ENCODE peak calls at places on chromosomes 6 and 20, in eight cellular contexts. One of them, this sample, is unnamed. For H3K27me3 and H3K79me2, the result is how much of the 10 kb centered on the place peaks cover.

GRCh38 chr20:16617056-16617455 is 43.8 kb upstream of the KIF16B start:
- DNase-seq in HCT116: no peak
- DNase-seq in MM.1S: no peak
- DNase-seq in SK-N-SH: no peak
- DNase-seq in hepatocyte: no peak
- DNase-seq in GM23248: no peak
- DNase-seq in neural progenitor cell: no peak
- DNase-seq in PC-3: no peak
- DNase-seq in this sample: no peak

GRCh38 chr6:19772891-19773290 is 64.3 kb upstream of the ID4 start:
- DNase-seq in MM.1S: no peak
- DNase-seq in neural progenitor cell: no peak
- DNase-seq in HCT116: no peak
- DNase-seq in hepatocyte: no peak
- DNase-seq in GM23248: no peak
- DNase-seq in SK-N-SH: no peak
- DNase-seq in PC-3: peak
- DNase-seq in this sample: peak

GRCh38 chr6:52157301-52157930 is 28.8 kb upstream of the IL17A start:
- DNase-seq in neural progenitor cell: no peak
- DNase-seq in MM.1S: no peak
- DNase-seq in PC-3: peak
- DNase-seq in HCT116: no peak
- DNase-seq in SK-N-SH: no peak
- DNase-seq in GM23248: peak
- DNase-seq in hepatocyte: no peak
- DNase-seq in this sample: no peak

GRCh38 chr6:16168858-16169257 is 40.0 kb downstream of the MYLIP start:
- DNase-seq in PC-3: peak
- DNase-seq in SK-N-SH: no peak
- DNase-seq in GM23248: peak
- DNase-seq in MM.1S: peak
- DNase-seq in HCT116: peak
- DNase-seq in neural progenitor cell: peak
- DNase-seq in hepatocyte: peak
- DNase-seq in this sample: peak

GRCh38 chr20:24787621-24788020 is 161.4 kb upstream of the CST7 start:
- DNase-seq in HCT116: no peak
- DNase-seq in hepatocyte: no peak
- DNase-seq in neural progenitor cell: no peak
- DNase-seq in GM23248: no peak
- DNase-seq in PC-3: no peak
- DNase-seq in MM.1S: no peak
- DNase-seq in SK-N-SH: no peak
- DNase-seq in this sample: no peak

GRCh38 chr6:70236304-70236703 is 66.6 kb downstream of the COL9A1 start:
- DNase-seq in HCT116: no peak
- DNase-seq in PC-3: no peak
- DNase-seq in SK-N-SH: no peak
- DNase-seq in GM23248: no peak
- DNase-seq in MM.1S: no peak
- DNase-seq in hepatocyte: no peak
- DNase-seq in neural progenitor cell: no peak
- DNase-seq in this sample: no peak

GRCh38 chr20:46557231-46557956 is 6.9 kb upstream of the OCSTAMP start:
- DNase-seq in hepatocyte: no peak
- DNase-seq in neural progenitor cell: no peak
- DNase-seq in SK-N-SH: no peak
- DNase-seq in HCT116: no peak
- DNase-seq in PC-3: peak
- DNase-seq in GM23248: peak
- DNase-seq in MM.1S: no peak
- DNase-seq in this sample: no peak

GRCh38 chr6:33008944-33009861 is at the start of gene HLA-DOA:
- DNase-seq in GM23248: peak
- DNase-seq in neural progenitor cell: peak
- DNase-seq in HCT116: peak
- DNase-seq in MM.1S: no peak
- DNase-seq in SK-N-SH: peak
- DNase-seq in hepatocyte: peak
- DNase-seq in PC-3: no peak
- DNase-seq in this sample: peak

GRCh38 chr20:4896971-4897497 is 104.3 kb downstream of the SLC23A2 start:
- DNase-seq in GM23248: no peak
- DNase-seq in SK-N-SH: no peak
- DNase-seq in PC-3: peak
- DNase-seq in hepatocyte: peak
- DNase-seq in MM.1S: peak
- DNase-seq in HCT116: no peak
- DNase-seq in neural progenitor cell: peak
- DNase-seq in this sample: peak

GRCh38 chr20:41446471-41446870 is 79.9 kb upstream of the EMILIN3 start:
- DNase-seq in neural progenitor cell: no peak
- DNase-seq in SK-N-SH: no peak
- DNase-seq in PC-3: no peak
- DNase-seq in HCT116: no peak
- DNase-seq in MM.1S: no peak
- DNase-seq in hepatocyte: no peak
- DNase-seq in GM23248: no peak
- DNase-seq in this sample: no peak

GRCh38 chr6:43746613-43747101 is 23.4 kb upstream of the VEGFA start:
- DNase-seq in PC-3: no peak
- DNase-seq in HCT116: no peak
- DNase-seq in GM23248: no peak
- DNase-seq in MM.1S: no peak
- DNase-seq in SK-N-SH: peak
- DNase-seq in neural progenitor cell: no peak
- DNase-seq in hepatocyte: no peak
- DNase-seq in this sample: no peak

GRCh38 chr20:24605937-24606455 is 136.6 kb downstream of the SYNDIG1 start:
- DNase-seq in neural progenitor cell: no peak
- DNase-seq in GM23248: no peak
- DNase-seq in hepatocyte: no peak
- DNase-seq in HCT116: no peak
- DNase-seq in MM.1S: no peak
- DNase-seq in PC-3: no peak
- DNase-seq in SK-N-SH: no peak
- DNase-seq in this sample: no peak

GRCh38 chr6:30544666-30545272 is 11.5 kb downstream of the GNL1 start:
- DNase-seq in SK-N-SH: peak
- DNase-seq in hepatocyte: peak
- DNase-seq in neural progenitor cell: peak
- DNase-seq in GM23248: peak
- DNase-seq in HCT116: peak
- DNase-seq in MM.1S: peak
- DNase-seq in PC-3: peak
- DNase-seq in this sample: peak

GRCh38 chr6:44183783-44184182 is 25.2 kb downstream of the CAPN11 start:
- DNase-seq in HCT116: no peak
- DNase-seq in GM23248: no peak
- DNase-seq in neural progenitor cell: no peak
- DNase-seq in hepatocyte: no peak
- DNase-seq in SK-N-SH: no peak
- DNase-seq in MM.1S: no peak
- DNase-seq in PC-3: no peak
- DNase-seq in this sample: peak

GRCh38 chr6:135322427-135323201 is 141.5 kb downstream of the MYB start:
- DNase-seq in SK-N-SH: no peak
- DNase-seq in GM23248: no peak
- DNase-seq in neural progenitor cell: no peak
- DNase-seq in HCT116: no peak
- DNase-seq in hepatocyte: no peak
- DNase-seq in PC-3: no peak
- DNase-seq in MM.1S: peak
- DNase-seq in this sample: no peak

GRCh38 chr6:150191809-150192208 is 49.0 kb downstream of the PPP1R14C start:
- DNase-seq in GM23248: peak
- DNase-seq in neural progenitor cell: no peak
- DNase-seq in PC-3: peak
- DNase-seq in HCT116: no peak
- DNase-seq in MM.1S: no peak
- DNase-seq in SK-N-SH: no peak
- DNase-seq in hepatocyte: no peak
- DNase-seq in this sample: no peak

GRCh38 chr6:1630771-1631217 is 21.1 kb downstream of the FOXC1 start:
- DNase-seq in MM.1S: no peak
- DNase-seq in SK-N-SH: no peak
- DNase-seq in hepatocyte: no peak
- DNase-seq in HCT116: peak
- DNase-seq in neural progenitor cell: no peak
- DNase-seq in GM23248: no peak
- DNase-seq in PC-3: no peak
- DNase-seq in this sample: no peak

GRCh38 chr6:93721386-93722048 is 302.2 kb upstream of the EPHA7 start:
- DNase-seq in SK-N-SH: no peak
- DNase-seq in HCT116: no peak
- DNase-seq in neural progenitor cell: peak
- DNase-seq in GM23248: peak
- DNase-seq in hepatocyte: peak
- DNase-seq in PC-3: peak
- DNase-seq in MM.1S: peak
- DNase-seq in this sample: peak

GRCh38 chr6:28814032-28814976 is 109.5 kb downstream of the TRIM27 start:
- DNase-seq in PC-3: no peak
- DNase-seq in hepatocyte: no peak
- DNase-seq in SK-N-SH: no peak
- DNase-seq in GM23248: no peak
- DNase-seq in neural progenitor cell: peak
- DNase-seq in MM.1S: no peak
- DNase-seq in HCT116: no peak
- DNase-seq in this sample: peak

GRCh38 chr6:80607814-80608391 is 501.4 kb downstream of the BCKDHB start:
- DNase-seq in GM23248: peak
- DNase-seq in SK-N-SH: no peak
- DNase-seq in HCT116: no peak
- DNase-seq in MM.1S: no peak
- DNase-seq in neural progenitor cell: peak
- DNase-seq in hepatocyte: peak
- DNase-seq in PC-3: peak
- DNase-seq in this sample: peak

GRCh38 chr20:21510414-21510971 is 3.4 kb downstream of the NKX2-2 start:
- DNase-seq in SK-N-SH: peak
- DNase-seq in neural progenitor cell: peak
- DNase-seq in GM23248: peak
- DNase-seq in PC-3: no peak
- DNase-seq in MM.1S: no peak
- DNase-seq in HCT116: no peak
- DNase-seq in hepatocyte: no peak
- DNase-seq in this sample: peak
- H3K27me3 ChIP-seq in SK-N-SH: half or more
- H3K27me3 ChIP-seq in neural progenitor cell: half or more
- H3K27me3 ChIP-seq in GM23248: half or more
- H3K27me3 ChIP-seq in PC-3: half or more
- H3K27me3 ChIP-seq in MM.1S: under half
- H3K27me3 ChIP-seq in HCT116: under half
- H3K27me3 ChIP-seq in hepatocyte: half or more
- H3K27me3 ChIP-seq in this sample: half or more

DNA sequence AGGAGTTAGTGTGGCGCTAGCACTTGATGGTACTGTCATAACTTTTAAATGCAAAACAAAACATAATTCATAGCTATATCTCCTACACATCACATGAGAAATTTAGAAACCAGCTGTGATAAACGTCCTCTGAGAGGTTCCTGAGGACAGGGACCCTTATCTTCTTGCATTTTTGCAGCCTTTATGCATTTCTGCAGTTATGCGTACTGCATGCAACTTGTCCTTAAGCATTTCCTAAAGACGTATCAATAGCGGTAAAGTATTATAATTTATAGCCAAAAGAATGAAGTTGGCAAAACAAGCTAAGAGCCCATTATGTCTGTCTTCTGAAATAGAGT is 1.7 kb downstream of the NAPB start:
- DNase-seq in HCT116: no peak
- DNase-seq in SK-N-SH: no peak
- DNase-seq in GM23248: no peak
- DNase-seq in hepatocyte: no peak
- DNase-seq in neural progenitor cell: no peak
- DNase-seq in PC-3: no peak
- DNase-seq in MM.1S: no peak
- DNase-seq in this sample: no peak
- H3K79me2 ChIP-seq in HCT116: half or more
- H3K79me2 ChIP-seq in SK-N-SH: half or more
- H3K79me2 ChIP-seq in GM23248: half or more
- H3K79me2 ChIP-seq in hepatocyte: half or more
- H3K79me2 ChIP-seq in neural progenitor cell: half or more
- H3K79me2 ChIP-seq in PC-3: half or more
- H3K79me2 ChIP-seq in MM.1S: half or more
- H3K79me2 ChIP-seq in this sample: half or more

DNA sequence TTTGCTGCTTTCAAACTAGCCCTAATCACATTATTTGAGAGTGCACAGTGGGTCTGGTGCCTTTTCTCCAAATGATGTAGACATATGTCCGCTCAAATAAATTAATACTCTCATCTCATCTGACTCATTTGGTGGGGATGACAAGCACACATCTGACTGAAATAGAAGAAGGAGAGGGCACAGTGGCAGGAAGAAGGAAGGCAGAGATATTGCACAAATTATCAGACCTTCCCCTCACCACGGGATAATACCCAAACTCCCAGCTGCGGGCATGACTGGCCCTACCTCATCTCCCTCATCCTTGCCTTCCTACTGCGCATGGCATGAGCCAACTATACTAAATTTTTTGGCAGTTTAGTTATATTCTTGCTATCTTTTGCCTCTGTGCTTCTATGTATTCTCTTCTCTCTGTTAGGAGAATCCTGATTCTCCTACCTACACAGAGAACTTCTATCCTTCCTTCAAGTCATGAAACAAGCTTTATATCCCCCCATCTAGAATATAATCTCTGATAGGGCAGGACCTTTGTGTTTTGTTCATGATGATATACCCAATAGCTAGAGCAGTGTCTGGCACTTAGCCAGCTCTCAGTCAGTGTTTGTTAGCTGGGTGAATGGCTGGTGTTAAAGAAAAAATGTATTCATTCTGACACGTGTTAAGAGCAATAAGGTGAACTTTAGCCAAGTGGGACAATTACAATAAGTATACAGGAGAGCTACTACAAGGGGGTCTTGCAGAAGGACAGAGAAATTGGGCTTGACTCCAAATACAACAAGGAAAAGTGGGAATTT is 34.1 kb upstream of the TNFRSF21 start:
- DNase-seq in PC-3: no peak
- DNase-seq in HCT116: no peak
- DNase-seq in hepatocyte: peak
- DNase-seq in SK-N-SH: no peak
- DNase-seq in GM23248: no peak
- DNase-seq in neural progenitor cell: no peak
- DNase-seq in MM.1S: no peak
- DNase-seq in this sample: no peak
- TF ChIP-seq EZH2phosphoT487 in PC-3: no peak
- TF ChIP-seq EZH2phosphoT487 in HCT116: no peak
- TF ChIP-seq EZH2phosphoT487 in hepatocyte: no peak
- TF ChIP-seq EZH2phosphoT487 in SK-N-SH: no peak
- TF ChIP-seq EZH2phosphoT487 in GM23248: no peak
- TF ChIP-seq EZH2phosphoT487 in neural progenitor cell: no peak
- TF ChIP-seq EZH2phosphoT487 in MM.1S: no peak
- TF ChIP-seq EZH2phosphoT487 in this sample: no peak

GRCh38 chr20:48828734-48829460 is 1.1 kb upstream of the PREX1 start:
- DNase-seq in hepatocyte: no peak
- DNase-seq in MM.1S: no peak
- DNase-seq in neural progenitor cell: no peak
- DNase-seq in SK-N-SH: peak
- DNase-seq in HCT116: no peak
- DNase-seq in GM23248: no peak
- DNase-seq in PC-3: no peak
- DNase-seq in this sample: no peak
- H3K27me3 ChIP-seq in hepatocyte: half or more
- H3K27me3 ChIP-seq in MM.1S: under half
- H3K27me3 ChIP-seq in neural progenitor cell: half or more
- H3K27me3 ChIP-seq in SK-N-SH: under half
- H3K27me3 ChIP-seq in HCT116: under half
- H3K27me3 ChIP-seq in GM23248: under half
- H3K27me3 ChIP-seq in PC-3: under half
- H3K27me3 ChIP-seq in this sample: half or more

GRCh38 chr20:51429696-51430095 is 112.8 kb downstream of the NFATC2 start:
- DNase-seq in hepatocyte: no peak
- DNase-seq in SK-N-SH: no peak
- DNase-seq in HCT116: no peak
- DNase-seq in GM23248: no peak
- DNase-seq in MM.1S: no peak
- DNase-seq in neural progenitor cell: no peak
- DNase-seq in PC-3: no peak
- DNase-seq in this sample: no peak
- H3K79me2 ChIP-seq in hepatocyte: under half
- H3K79me2 ChIP-seq in SK-N-SH: under half
- H3K79me2 ChIP-seq in HCT116: under half
- H3K79me2 ChIP-seq in GM23248: under half
- H3K79me2 ChIP-seq in MM.1S: under half
- H3K79me2 ChIP-seq in neural progenitor cell: under half
- H3K79me2 ChIP-seq in PC-3: under half
- H3K79me2 ChIP-seq in this sample: under half